ENCODE peak calls at places on chromosome 5, in ten cellular contexts. One of them, this sample, is unnamed.

GRCh38 chr5:157236423-157236822 is 29.5 kb upstream of the CYFIP2 start:
- DNase-seq in heart right ventricle: no peak
- DNase-seq in GM23338: no peak
- DNase-seq in uterus: no peak
- DNase-seq in left ventricle myocardium inferior: no peak
- DNase-seq in A549: no peak
- DNase-seq in choroid plexus epithelial cell: no peak
- DNase-seq in IMR-90: no peak
- DNase-seq in fibroblast of pulmonary artery: no peak
- DNase-seq in PC-3: no peak
- DNase-seq in this sample: no peak

GRCh38 chr5:167479796-167480195 is 811.6 kb upstream of the WWC1 start:
- DNase-seq in heart right ventricle: no peak
- DNase-seq in GM23338: no peak
- DNase-seq in uterus: no peak
- DNase-seq in left ventricle myocardium inferior: no peak
- DNase-seq in A549: no peak
- DNase-seq in choroid plexus epithelial cell: no peak
- DNase-seq in IMR-90: no peak
- DNase-seq in fibroblast of pulmonary artery: no peak
- DNase-seq in PC-3: no peak
- DNase-seq in this sample: no peak

GRCh38 chr5:166909040-166909439 is 1382.4 kb upstream of the WWC1 start:
- DNase-seq in heart right ventricle: no peak
- DNase-seq in GM23338: no peak
- DNase-seq in uterus: no peak
- DNase-seq in left ventricle myocardium inferior: no peak
- DNase-seq in A549: no peak
- DNase-seq in choroid plexus epithelial cell: peak
- DNase-seq in IMR-90: no peak
- DNase-seq in fibroblast of pulmonary artery: peak
- DNase-seq in PC-3: peak
- DNase-seq in this sample: no peak

GRCh38 chr5:72622152-72622760 is 115.0 kb upstream of the ZNF366 start:
- DNase-seq in heart right ventricle: no peak
- DNase-seq in GM23338: no peak
- DNase-seq in uterus: no peak
- DNase-seq in left ventricle myocardium inferior: no peak
- DNase-seq in A549: no peak
- DNase-seq in choroid plexus epithelial cell: no peak
- DNase-seq in IMR-90: no peak
- DNase-seq in fibroblast of pulmonary artery: no peak
- DNase-seq in PC-3: no peak
- DNase-seq in this sample: no peak

GRCh38 chr5:17340816-17341215 is 123.4 kb downstream of the BASP1 start:
- DNase-seq in heart right ventricle: no peak
- DNase-seq in GM23338: no peak
- DNase-seq in uterus: no peak
- DNase-seq in left ventricle myocardium inferior: no peak
- DNase-seq in A549: no peak
- DNase-seq in choroid plexus epithelial cell: peak
- DNase-seq in IMR-90: peak
- DNase-seq in fibroblast of pulmonary artery: peak
- DNase-seq in PC-3: no peak
- DNase-seq in this sample: no peak

GRCh38 chr5:34486160-34486765 is 169.9 kb upstream of the RAI14 start:
- DNase-seq in heart right ventricle: peak
- DNase-seq in GM23338: peak
- DNase-seq in uterus: peak
- DNase-seq in left ventricle myocardium inferior: peak
- DNase-seq in A549: peak
- DNase-seq in choroid plexus epithelial cell: peak
- DNase-seq in IMR-90: peak
- DNase-seq in fibroblast of pulmonary artery: peak
- DNase-seq in PC-3: peak
- DNase-seq in this sample: peak

GRCh38 chr5:177310757-177311173 is 933 bp downstream of the MXD3 start:
- DNase-seq in heart right ventricle: no peak
- DNase-seq in GM23338: peak
- DNase-seq in uterus: no peak
- DNase-seq in left ventricle myocardium inferior: no peak
- DNase-seq in A549: no peak
- DNase-seq in choroid plexus epithelial cell: peak
- DNase-seq in IMR-90: peak
- DNase-seq in fibroblast of pulmonary artery: peak
- DNase-seq in PC-3: peak
- DNase-seq in this sample: no peak

GRCh38 chr5:10710513-10711128 is 50.4 kb downstream of the DAP start:
- DNase-seq in heart right ventricle: no peak
- DNase-seq in GM23338: no peak
- DNase-seq in uterus: no peak
- DNase-seq in left ventricle myocardium inferior: no peak
- DNase-seq in A549: no peak
- DNase-seq in choroid plexus epithelial cell: no peak
- DNase-seq in IMR-90: no peak
- DNase-seq in fibroblast of pulmonary artery: no peak
- DNase-seq in PC-3: no peak
- DNase-seq in this sample: no peak

DNA sequence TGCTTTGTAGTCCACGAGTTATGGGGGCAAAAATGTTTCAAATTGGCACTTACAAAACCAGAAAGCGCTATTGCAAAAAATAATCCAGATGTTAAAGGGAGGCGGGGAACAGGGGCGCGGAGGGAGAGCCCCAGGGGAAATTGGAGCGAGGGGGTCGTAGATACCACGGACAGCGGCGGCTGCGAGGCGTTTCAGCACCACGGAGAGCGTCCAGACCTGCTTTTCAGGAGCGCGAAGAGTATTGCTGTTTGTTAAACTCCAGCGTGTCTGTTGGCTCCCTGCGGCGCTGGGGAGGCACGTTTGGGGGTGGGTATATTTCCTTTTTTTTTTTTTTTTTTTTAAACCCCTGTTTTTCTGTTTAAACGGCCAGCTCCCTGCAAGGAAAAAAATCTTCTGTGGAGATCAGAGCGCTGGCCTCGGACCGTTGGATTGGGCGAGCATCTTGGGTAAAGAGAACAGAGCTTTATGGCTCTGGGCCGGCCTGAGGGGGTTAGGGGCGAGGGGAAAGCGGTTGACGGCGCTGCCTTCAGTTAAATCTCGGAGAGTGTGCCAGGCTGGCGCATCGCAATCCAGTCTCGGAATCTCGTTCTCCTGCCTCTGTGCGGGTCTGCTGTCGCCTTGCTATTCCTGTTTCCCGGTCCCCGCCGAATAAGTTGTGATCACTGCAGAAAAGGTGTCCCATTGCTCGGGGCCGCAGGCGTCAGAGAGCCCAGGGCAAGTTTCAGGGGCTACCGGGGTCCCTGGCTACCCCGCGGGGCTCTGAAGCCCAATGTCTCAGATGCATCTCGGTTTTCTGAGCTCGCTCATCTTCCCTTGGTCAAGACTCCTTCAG is at the start of gene GLRA1:
- DNase-seq in heart right ventricle: peak
- DNase-seq in GM23338: peak
- DNase-seq in uterus: no peak
- DNase-seq in left ventricle myocardium inferior: peak
- DNase-seq in A549: peak
- DNase-seq in choroid plexus epithelial cell: peak
- DNase-seq in IMR-90: peak
- DNase-seq in fibroblast of pulmonary artery: peak
- DNase-seq in PC-3: peak
- DNase-seq in this sample: peak
- H3K4me3 ChIP-seq in heart right ventricle: no peak
- H3K4me3 ChIP-seq in GM23338: peak
- H3K4me3 ChIP-seq in uterus: no peak
- H3K4me3 ChIP-seq in left ventricle myocardium inferior: no peak
- H3K4me3 ChIP-seq in A549: no peak
- H3K4me3 ChIP-seq in choroid plexus epithelial cell: no peak
- H3K4me3 ChIP-seq in IMR-90: no peak
- H3K4me3 ChIP-seq in fibroblast of pulmonary artery: no peak
- H3K4me3 ChIP-seq in PC-3: no peak
- H3K4me3 ChIP-seq in this sample: no peak

DNA sequence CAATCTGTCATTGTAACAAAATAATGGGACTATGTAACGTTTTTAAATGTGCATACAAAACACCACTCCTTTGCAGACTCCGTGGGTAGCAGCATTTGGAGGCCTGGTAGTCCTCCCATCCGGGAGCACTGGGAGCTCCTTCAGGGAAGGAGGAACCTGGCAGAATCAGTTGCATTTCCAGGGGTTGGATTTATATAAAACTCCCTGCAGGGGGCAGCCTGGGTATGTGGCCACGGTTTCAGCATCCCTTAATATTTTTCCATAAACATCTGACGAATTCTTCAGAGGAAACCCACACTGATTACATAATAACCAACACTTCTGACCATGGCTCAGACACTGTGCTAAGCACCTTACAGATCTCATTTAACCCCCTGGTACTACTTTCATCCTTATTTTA is 6.1 kb upstream of the AFAP1L1 start:
- DNase-seq in heart right ventricle: no peak
- DNase-seq in GM23338: peak
- DNase-seq in uterus: no peak
- DNase-seq in left ventricle myocardium inferior: no peak
- DNase-seq in A549: peak
- DNase-seq in choroid plexus epithelial cell: peak
- DNase-seq in IMR-90: peak
- DNase-seq in fibroblast of pulmonary artery: peak
- DNase-seq in PC-3: peak
- DNase-seq in this sample: no peak
- TF ChIP-seq CTCF in heart right ventricle: peak
- TF ChIP-seq CTCF in GM23338: peak
- TF ChIP-seq CTCF in uterus: no peak
- TF ChIP-seq CTCF in left ventricle myocardium inferior: peak
- TF ChIP-seq CTCF in A549: peak
- TF ChIP-seq CTCF in choroid plexus epithelial cell: peak
- TF ChIP-seq CTCF in IMR-90: peak
- TF ChIP-seq CTCF in fibroblast of pulmonary artery: peak
- TF ChIP-seq CTCF in PC-3: peak
- TF ChIP-seq CTCF in this sample: peak

GRCh38 chr5:1016036-1016435 is 7.4 kb downstream of the NKD2 start:
- DNase-seq in heart right ventricle: peak
- DNase-seq in GM23338: no peak
- DNase-seq in uterus: no peak
- DNase-seq in left ventricle myocardium inferior: peak
- DNase-seq in A549: no peak
- DNase-seq in choroid plexus epithelial cell: no peak
- DNase-seq in IMR-90: no peak
- DNase-seq in fibroblast of pulmonary artery: no peak
- DNase-seq in PC-3: no peak
- DNase-seq in this sample: no peak

GRCh38 chr5:1014781-1015221 is 6.2 kb downstream of the NKD2 start:
- DNase-seq in heart right ventricle: no peak
- DNase-seq in GM23338: no peak
- DNase-seq in uterus: no peak
- DNase-seq in left ventricle myocardium inferior: peak
- DNase-seq in A549: no peak
- DNase-seq in choroid plexus epithelial cell: no peak
- DNase-seq in IMR-90: no peak
- DNase-seq in fibroblast of pulmonary artery: no peak
- DNase-seq in PC-3: no peak
- DNase-seq in this sample: no peak

GRCh38 chr5:1016476-1016875 is 7.9 kb downstream of the NKD2 start:
- DNase-seq in heart right ventricle: no peak
- DNase-seq in GM23338: no peak
- DNase-seq in uterus: no peak
- DNase-seq in left ventricle myocardium inferior: peak
- DNase-seq in A549: no peak
- DNase-seq in choroid plexus epithelial cell: no peak
- DNase-seq in IMR-90: no peak
- DNase-seq in fibroblast of pulmonary artery: no peak
- DNase-seq in PC-3: no peak
- DNase-seq in this sample: no peak

GRCh38 chr5:1014346-1014745 is 5.7 kb downstream of the NKD2 start:
- DNase-seq in heart right ventricle: no peak
- DNase-seq in GM23338: no peak
- DNase-seq in uterus: no peak
- DNase-seq in left ventricle myocardium inferior: peak
- DNase-seq in A549: no peak
- DNase-seq in choroid plexus epithelial cell: no peak
- DNase-seq in IMR-90: no peak
- DNase-seq in fibroblast of pulmonary artery: no peak
- DNase-seq in PC-3: no peak
- DNase-seq in this sample: no peak

DNA sequence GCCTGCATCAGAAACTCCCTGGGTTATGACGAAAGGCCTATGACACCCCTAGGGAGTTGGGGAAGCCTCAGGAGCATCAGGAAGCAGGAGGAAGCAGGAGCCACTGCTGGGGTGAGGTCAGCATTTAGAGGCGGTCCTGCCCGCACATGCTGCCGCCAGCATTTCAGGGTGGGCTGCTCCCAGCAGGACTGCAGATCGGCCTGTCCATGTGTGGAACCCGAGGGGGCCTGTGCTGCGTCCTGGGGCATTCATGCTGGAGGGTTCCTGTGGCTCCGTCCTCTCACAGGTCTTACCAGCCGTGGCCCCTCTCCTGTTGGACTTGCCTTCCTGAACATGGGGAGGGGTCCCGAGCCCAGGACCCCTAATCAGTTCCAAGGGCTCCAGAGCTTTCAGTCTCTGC is 6.9 kb downstream of the NKD2 start:
- DNase-seq in heart right ventricle: no peak
- DNase-seq in GM23338: no peak
- DNase-seq in uterus: no peak
- DNase-seq in left ventricle myocardium inferior: peak
- DNase-seq in A549: no peak
- DNase-seq in choroid plexus epithelial cell: no peak
- DNase-seq in IMR-90: no peak
- DNase-seq in fibroblast of pulmonary artery: no peak
- DNase-seq in PC-3: no peak
- DNase-seq in this sample: no peak
- H3K4me3 ChIP-seq in heart right ventricle: no peak
- H3K4me3 ChIP-seq in GM23338: no peak
- H3K4me3 ChIP-seq in uterus: no peak
- H3K4me3 ChIP-seq in left ventricle myocardium inferior: no peak
- H3K4me3 ChIP-seq in A549: no peak
- H3K4me3 ChIP-seq in choroid plexus epithelial cell: no peak
- H3K4me3 ChIP-seq in IMR-90: no peak
- H3K4me3 ChIP-seq in fibroblast of pulmonary artery: no peak
- H3K4me3 ChIP-seq in PC-3: no peak
- H3K4me3 ChIP-seq in this sample: no peak

GRCh38 chr5:135177591-135177990 is 143.6 kb upstream of the PITX1 start:
- DNase-seq in heart right ventricle: no peak
- DNase-seq in GM23338: no peak
- DNase-seq in uterus: no peak
- DNase-seq in left ventricle myocardium inferior: no peak
- DNase-seq in A549: no peak
- DNase-seq in choroid plexus epithelial cell: no peak
- DNase-seq in IMR-90: no peak
- DNase-seq in fibroblast of pulmonary artery: no peak
- DNase-seq in PC-3: no peak
- DNase-seq in this sample: no peak

GRCh38 chr5:135176991-135177390 is 143.0 kb upstream of the PITX1 start:
- DNase-seq in heart right ventricle: no peak
- DNase-seq in GM23338: no peak
- DNase-seq in uterus: no peak
- DNase-seq in left ventricle myocardium inferior: no peak
- DNase-seq in A549: no peak
- DNase-seq in choroid plexus epithelial cell: no peak
- DNase-seq in IMR-90: no peak
- DNase-seq in fibroblast of pulmonary artery: no peak
- DNase-seq in PC-3: no peak
- DNase-seq in this sample: no peak

GRCh38 chr5:135172718-135173117 is 138.7 kb upstream of the PITX1 start:
- DNase-seq in heart right ventricle: no peak
- DNase-seq in GM23338: no peak
- DNase-seq in uterus: no peak
- DNase-seq in left ventricle myocardium inferior: no peak
- DNase-seq in A549: no peak
- DNase-seq in choroid plexus epithelial cell: no peak
- DNase-seq in IMR-90: no peak
- DNase-seq in fibroblast of pulmonary artery: no peak
- DNase-seq in PC-3: no peak
- DNase-seq in this sample: no peak

GRCh38 chr5:135173662-135174290 is 139.7 kb upstream of the PITX1 start:
- DNase-seq in heart right ventricle: no peak
- DNase-seq in GM23338: no peak
- DNase-seq in uterus: no peak
- DNase-seq in left ventricle myocardium inferior: no peak
- DNase-seq in A549: no peak
- DNase-seq in choroid plexus epithelial cell: no peak
- DNase-seq in IMR-90: no peak
- DNase-seq in fibroblast of pulmonary artery: no peak
- DNase-seq in PC-3: no peak
- DNase-seq in this sample: no peak

DNA sequence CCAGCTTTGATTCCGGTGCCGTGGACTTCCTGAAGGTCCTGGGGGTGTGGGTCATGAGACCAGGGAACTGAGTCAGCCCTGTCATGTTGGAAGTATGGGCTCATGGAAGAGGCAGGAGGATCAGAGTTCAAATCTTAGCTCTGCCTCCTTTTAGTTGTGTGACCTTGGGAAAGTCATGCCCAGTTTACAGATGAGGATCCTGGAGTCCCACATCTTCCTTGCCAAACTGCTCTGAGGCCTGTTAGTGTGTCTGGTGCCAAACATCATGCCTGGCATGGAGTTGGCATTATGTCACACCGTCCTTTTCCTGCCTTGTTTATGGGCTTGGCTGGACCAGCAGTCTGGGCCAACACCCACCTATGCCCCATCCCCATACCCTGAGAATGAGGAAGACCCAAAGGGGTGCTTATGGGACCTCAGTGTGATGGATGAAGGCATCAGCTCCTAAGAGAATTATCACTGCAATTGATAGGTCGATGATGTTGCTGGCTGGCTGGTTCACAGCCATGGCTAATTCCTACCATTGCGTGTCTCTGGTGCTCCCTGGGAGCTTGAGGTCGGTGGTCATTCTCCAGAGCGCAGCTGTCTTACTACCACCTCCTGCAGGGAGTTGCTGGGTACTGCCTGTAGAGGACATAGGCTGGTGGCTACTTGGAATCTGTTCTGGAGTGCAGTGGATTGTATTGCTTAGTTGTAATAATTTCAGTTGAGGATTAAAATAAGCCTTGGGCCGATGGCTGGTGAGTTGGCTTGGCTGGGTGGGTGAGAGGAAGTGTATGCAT is 140.5 kb upstream of the PITX1 start:
- DNase-seq in heart right ventricle: no peak
- DNase-seq in GM23338: peak
- DNase-seq in uterus: no peak
- DNase-seq in left ventricle myocardium inferior: no peak
- DNase-seq in A549: no peak
- DNase-seq in choroid plexus epithelial cell: no peak
- DNase-seq in IMR-90: peak
- DNase-seq in fibroblast of pulmonary artery: no peak
- DNase-seq in PC-3: no peak
- DNase-seq in this sample: no peak
- TF ChIP-seq CTCF in heart right ventricle: no peak
- TF ChIP-seq CTCF in GM23338: peak
- TF ChIP-seq CTCF in uterus: no peak
- TF ChIP-seq CTCF in left ventricle myocardium inferior: no peak
- TF ChIP-seq CTCF in A549: no peak
- TF ChIP-seq CTCF in choroid plexus epithelial cell: peak
- TF ChIP-seq CTCF in IMR-90: peak
- TF ChIP-seq CTCF in fibroblast of pulmonary artery: no peak
- TF ChIP-seq CTCF in PC-3: no peak
- TF ChIP-seq CTCF in this sample: no peak

This sample was measured in adrenal gland.